ENCODE peak calls at places on chromosomes 1 and 21, in six cellular contexts. One of them, this sample, is unnamed.

GRCh38 chr1:2081326-2081885 is 31.2 kb downstream of the PRKCZ start:
- DNase-seq in stimulated activated CD8-positive, alpha-beta memory T cell treated with anti-CD3 and anti-CD28 coated beads, Interleukin-15, amount 100 ng/mL, for 48 hours: no peak
- DNase-seq in foreskin melanocyte: no peak
- DNase-seq in mucosa of descending colon: no peak
- DNase-seq in stimulated activated CD4-positive, alpha-beta T cell treated with anti-CD3 and anti-CD28 coated beads, Interleukin-15, amount 100 ng/mL, for 1 hour: no peak
- DNase-seq in activated naive CD4-positive, alpha-beta T cell treated with anti-CD3 and anti-CD28 coated beads for 36 hours: no peak
- DNase-seq in this sample: no peak

GRCh38 chr1:33188572-33189275 is 6.9 kb upstream of the TRIM62 start:
- DNase-seq in activated naive CD4-positive, alpha-beta T cell treated with anti-CD3 and anti-CD28 coated beads for 36 hours: no peak
- DNase-seq in foreskin melanocyte: peak
- DNase-seq in stimulated activated CD8-positive, alpha-beta memory T cell treated with anti-CD3 and anti-CD28 coated beads, Interleukin-15, amount 100 ng/mL, for 48 hours: no peak
- DNase-seq in stimulated activated CD4-positive, alpha-beta T cell treated with anti-CD3 and anti-CD28 coated beads, Interleukin-15, amount 100 ng/mL, for 1 hour: no peak
- DNase-seq in mucosa of descending colon: no peak
- DNase-seq in this sample: no peak

GRCh38 chr1:38657441-38657840 is 202.1 kb downstream of the RRAGC start:
- DNase-seq in foreskin melanocyte: no peak
- DNase-seq in stimulated activated CD4-positive, alpha-beta T cell treated with anti-CD3 and anti-CD28 coated beads, Interleukin-15, amount 100 ng/mL, for 1 hour: no peak
- DNase-seq in stimulated activated CD8-positive, alpha-beta memory T cell treated with anti-CD3 and anti-CD28 coated beads, Interleukin-15, amount 100 ng/mL, for 48 hours: no peak
- DNase-seq in activated naive CD4-positive, alpha-beta T cell treated with anti-CD3 and anti-CD28 coated beads for 36 hours: no peak
- DNase-seq in mucosa of descending colon: no peak
- DNase-seq in this sample: no peak

GRCh38 chr1:71086331-71086730 is 5.5 kb upstream of the ZRANB2 start:
- DNase-seq in mucosa of descending colon: no peak
- DNase-seq in stimulated activated CD8-positive, alpha-beta memory T cell treated with anti-CD3 and anti-CD28 coated beads, Interleukin-15, amount 100 ng/mL, for 48 hours: no peak
- DNase-seq in foreskin melanocyte: no peak
- DNase-seq in activated naive CD4-positive, alpha-beta T cell treated with anti-CD3 and anti-CD28 coated beads for 36 hours: no peak
- DNase-seq in stimulated activated CD4-positive, alpha-beta T cell treated with anti-CD3 and anti-CD28 coated beads, Interleukin-15, amount 100 ng/mL, for 1 hour: no peak
- DNase-seq in this sample: no peak

GRCh38 chr21:27070881-27071670 is 104.2 kb upstream of the ADAMTS5 start:
- DNase-seq in stimulated activated CD8-positive, alpha-beta memory T cell treated with anti-CD3 and anti-CD28 coated beads, Interleukin-15, amount 100 ng/mL, for 48 hours: no peak
- DNase-seq in mucosa of descending colon: no peak
- DNase-seq in activated naive CD4-positive, alpha-beta T cell treated with anti-CD3 and anti-CD28 coated beads for 36 hours: no peak
- DNase-seq in foreskin melanocyte: no peak
- DNase-seq in stimulated activated CD4-positive, alpha-beta T cell treated with anti-CD3 and anti-CD28 coated beads, Interleukin-15, amount 100 ng/mL, for 1 hour: no peak
- DNase-seq in this sample: no peak

GRCh38 chr1:227035316-227035715 is 95.2 kb downstream of the COQ8A start:
- DNase-seq in foreskin melanocyte: no peak
- DNase-seq in stimulated activated CD8-positive, alpha-beta memory T cell treated with anti-CD3 and anti-CD28 coated beads, Interleukin-15, amount 100 ng/mL, for 48 hours: no peak
- DNase-seq in stimulated activated CD4-positive, alpha-beta T cell treated with anti-CD3 and anti-CD28 coated beads, Interleukin-15, amount 100 ng/mL, for 1 hour: no peak
- DNase-seq in activated naive CD4-positive, alpha-beta T cell treated with anti-CD3 and anti-CD28 coated beads for 36 hours: no peak
- DNase-seq in mucosa of descending colon: no peak
- DNase-seq in this sample: no peak

GRCh38 chr1:67724928-67725560 is 40.0 kb downstream of the GADD45A start:
- DNase-seq in stimulated activated CD4-positive, alpha-beta T cell treated with anti-CD3 and anti-CD28 coated beads, Interleukin-15, amount 100 ng/mL, for 1 hour: no peak
- DNase-seq in activated naive CD4-positive, alpha-beta T cell treated with anti-CD3 and anti-CD28 coated beads for 36 hours: no peak
- DNase-seq in stimulated activated CD8-positive, alpha-beta memory T cell treated with anti-CD3 and anti-CD28 coated beads, Interleukin-15, amount 100 ng/mL, for 48 hours: no peak
- DNase-seq in mucosa of descending colon: no peak
- DNase-seq in foreskin melanocyte: peak
- DNase-seq in this sample: peak

GRCh38 chr1:114558548-114558947 is 22.9 kb downstream of the BCAS2 start:
- DNase-seq in stimulated activated CD8-positive, alpha-beta memory T cell treated with anti-CD3 and anti-CD28 coated beads, Interleukin-15, amount 100 ng/mL, for 48 hours: no peak
- DNase-seq in activated naive CD4-positive, alpha-beta T cell treated with anti-CD3 and anti-CD28 coated beads for 36 hours: no peak
- DNase-seq in stimulated activated CD4-positive, alpha-beta T cell treated with anti-CD3 and anti-CD28 coated beads, Interleukin-15, amount 100 ng/mL, for 1 hour: no peak
- DNase-seq in mucosa of descending colon: no peak
- DNase-seq in foreskin melanocyte: no peak
- DNase-seq in this sample: no peak

GRCh38 chr1:94999456-95000131 is 72.7 kb upstream of the CNN3 start:
- DNase-seq in stimulated activated CD8-positive, alpha-beta memory T cell treated with anti-CD3 and anti-CD28 coated beads, Interleukin-15, amount 100 ng/mL, for 48 hours: no peak
- DNase-seq in activated naive CD4-positive, alpha-beta T cell treated with anti-CD3 and anti-CD28 coated beads for 36 hours: no peak
- DNase-seq in foreskin melanocyte: no peak
- DNase-seq in stimulated activated CD4-positive, alpha-beta T cell treated with anti-CD3 and anti-CD28 coated beads, Interleukin-15, amount 100 ng/mL, for 1 hour: no peak
- DNase-seq in mucosa of descending colon: no peak
- DNase-seq in this sample: no peak

GRCh38 chr1:40267767-40268187 is 9.7 kb downstream of the ZMPSTE24 start:
- DNase-seq in mucosa of descending colon: no peak
- DNase-seq in stimulated activated CD8-positive, alpha-beta memory T cell treated with anti-CD3 and anti-CD28 coated beads, Interleukin-15, amount 100 ng/mL, for 48 hours: no peak
- DNase-seq in stimulated activated CD4-positive, alpha-beta T cell treated with anti-CD3 and anti-CD28 coated beads, Interleukin-15, amount 100 ng/mL, for 1 hour: no peak
- DNase-seq in foreskin melanocyte: no peak
- DNase-seq in activated naive CD4-positive, alpha-beta T cell treated with anti-CD3 and anti-CD28 coated beads for 36 hours: no peak
- DNase-seq in this sample: no peak

GRCh38 chr1:219120625-219121544 is 52.8 kb upstream of the LYPLAL1 start:
- DNase-seq in mucosa of descending colon: no peak
- DNase-seq in stimulated activated CD4-positive, alpha-beta T cell treated with anti-CD3 and anti-CD28 coated beads, Interleukin-15, amount 100 ng/mL, for 1 hour: no peak
- DNase-seq in activated naive CD4-positive, alpha-beta T cell treated with anti-CD3 and anti-CD28 coated beads for 36 hours: no peak
- DNase-seq in foreskin melanocyte: no peak
- DNase-seq in stimulated activated CD8-positive, alpha-beta memory T cell treated with anti-CD3 and anti-CD28 coated beads, Interleukin-15, amount 100 ng/mL, for 48 hours: no peak
- DNase-seq in this sample: no peak

GRCh38 chr1:211601159-211601558 is 22.2 kb upstream of the SLC30A1 start:
- DNase-seq in activated naive CD4-positive, alpha-beta T cell treated with anti-CD3 and anti-CD28 coated beads for 36 hours: no peak
- DNase-seq in foreskin melanocyte: no peak
- DNase-seq in mucosa of descending colon: no peak
- DNase-seq in stimulated activated CD8-positive, alpha-beta memory T cell treated with anti-CD3 and anti-CD28 coated beads, Interleukin-15, amount 100 ng/mL, for 48 hours: no peak
- DNase-seq in stimulated activated CD4-positive, alpha-beta T cell treated with anti-CD3 and anti-CD28 coated beads, Interleukin-15, amount 100 ng/mL, for 1 hour: no peak
- DNase-seq in this sample: no peak

GRCh38 chr1:206685749-206686485 is 1.2 kb downstream of the MAPKAPK2 start:
- DNase-seq in activated naive CD4-positive, alpha-beta T cell treated with anti-CD3 and anti-CD28 coated beads for 36 hours: peak
- DNase-seq in mucosa of descending colon: peak
- DNase-seq in stimulated activated CD4-positive, alpha-beta T cell treated with anti-CD3 and anti-CD28 coated beads, Interleukin-15, amount 100 ng/mL, for 1 hour: no peak
- DNase-seq in foreskin melanocyte: peak
- DNase-seq in stimulated activated CD8-positive, alpha-beta memory T cell treated with anti-CD3 and anti-CD28 coated beads, Interleukin-15, amount 100 ng/mL, for 48 hours: peak
- DNase-seq in this sample: peak

GRCh38 chr1:31799895-31800676 is 15.7 kb downstream of the SPOCD1 start:
- DNase-seq in stimulated activated CD4-positive, alpha-beta T cell treated with anti-CD3 and anti-CD28 coated beads, Interleukin-15, amount 100 ng/mL, for 1 hour: no peak
- DNase-seq in mucosa of descending colon: no peak
- DNase-seq in foreskin melanocyte: no peak
- DNase-seq in activated naive CD4-positive, alpha-beta T cell treated with anti-CD3 and anti-CD28 coated beads for 36 hours: no peak
- DNase-seq in stimulated activated CD8-positive, alpha-beta memory T cell treated with anti-CD3 and anti-CD28 coated beads, Interleukin-15, amount 100 ng/mL, for 48 hours: no peak
- DNase-seq in this sample: no peak

GRCh38 chr1:40014812-40015594 is 25.5 kb upstream of the CAP1 start:
- DNase-seq in foreskin melanocyte: no peak
- DNase-seq in stimulated activated CD8-positive, alpha-beta memory T cell treated with anti-CD3 and anti-CD28 coated beads, Interleukin-15, amount 100 ng/mL, for 48 hours: no peak
- DNase-seq in mucosa of descending colon: no peak
- DNase-seq in stimulated activated CD4-positive, alpha-beta T cell treated with anti-CD3 and anti-CD28 coated beads, Interleukin-15, amount 100 ng/mL, for 1 hour: no peak
- DNase-seq in activated naive CD4-positive, alpha-beta T cell treated with anti-CD3 and anti-CD28 coated beads for 36 hours: peak
- DNase-seq in this sample: no peak

GRCh38 chr21:15514073-15514946 is 215.5 kb upstream of the USP25 start:
- DNase-seq in activated naive CD4-positive, alpha-beta T cell treated with anti-CD3 and anti-CD28 coated beads for 36 hours: peak
- DNase-seq in stimulated activated CD8-positive, alpha-beta memory T cell treated with anti-CD3 and anti-CD28 coated beads, Interleukin-15, amount 100 ng/mL, for 48 hours: peak
- DNase-seq in mucosa of descending colon: peak
- DNase-seq in foreskin melanocyte: no peak
- DNase-seq in stimulated activated CD4-positive, alpha-beta T cell treated with anti-CD3 and anti-CD28 coated beads, Interleukin-15, amount 100 ng/mL, for 1 hour: peak
- DNase-seq in this sample: no peak

GRCh38 chr1:15939181-15940109 is 36.5 kb downstream of the ZBTB17 start:
- DNase-seq in stimulated activated CD4-positive, alpha-beta T cell treated with anti-CD3 and anti-CD28 coated beads, Interleukin-15, amount 100 ng/mL, for 1 hour: no peak
- DNase-seq in foreskin melanocyte: no peak
- DNase-seq in stimulated activated CD8-positive, alpha-beta memory T cell treated with anti-CD3 and anti-CD28 coated beads, Interleukin-15, amount 100 ng/mL, for 48 hours: no peak
- DNase-seq in mucosa of descending colon: peak
- DNase-seq in activated naive CD4-positive, alpha-beta T cell treated with anti-CD3 and anti-CD28 coated beads for 36 hours: peak
- DNase-seq in this sample: peak

GRCh38 chr21:37658994-37659458 is 257.2 kb downstream of the KCNJ6 start:
- DNase-seq in foreskin melanocyte: no peak
- DNase-seq in activated naive CD4-positive, alpha-beta T cell treated with anti-CD3 and anti-CD28 coated beads for 36 hours: no peak
- DNase-seq in stimulated activated CD4-positive, alpha-beta T cell treated with anti-CD3 and anti-CD28 coated beads, Interleukin-15, amount 100 ng/mL, for 1 hour: no peak
- DNase-seq in stimulated activated CD8-positive, alpha-beta memory T cell treated with anti-CD3 and anti-CD28 coated beads, Interleukin-15, amount 100 ng/mL, for 48 hours: no peak
- DNase-seq in mucosa of descending colon: no peak
- DNase-seq in this sample: no peak

GRCh38 chr21:30713786-30714185 is 4.8 kb downstream of the KRTAP21-3 start:
- DNase-seq in foreskin melanocyte: no peak
- DNase-seq in stimulated activated CD4-positive, alpha-beta T cell treated with anti-CD3 and anti-CD28 coated beads, Interleukin-15, amount 100 ng/mL, for 1 hour: no peak
- DNase-seq in mucosa of descending colon: no peak
- DNase-seq in stimulated activated CD8-positive, alpha-beta memory T cell treated with anti-CD3 and anti-CD28 coated beads, Interleukin-15, amount 100 ng/mL, for 48 hours: no peak
- DNase-seq in activated naive CD4-positive, alpha-beta T cell treated with anti-CD3 and anti-CD28 coated beads for 36 hours: no peak
- DNase-seq in this sample: no peak

GRCh38 chr1:119160851-119161250 is 20.4 kb upstream of the WARS2 start:
- DNase-seq in foreskin melanocyte: no peak
- DNase-seq in stimulated activated CD4-positive, alpha-beta T cell treated with anti-CD3 and anti-CD28 coated beads, Interleukin-15, amount 100 ng/mL, for 1 hour: no peak
- DNase-seq in stimulated activated CD8-positive, alpha-beta memory T cell treated with anti-CD3 and anti-CD28 coated beads, Interleukin-15, amount 100 ng/mL, for 48 hours: no peak
- DNase-seq in mucosa of descending colon: no peak
- DNase-seq in activated naive CD4-positive, alpha-beta T cell treated with anti-CD3 and anti-CD28 coated beads for 36 hours: no peak
- DNase-seq in this sample: no peak

GRCh38 chr1:19436716-19437476 is 48.4 kb downstream of the CAPZB start:
- DNase-seq in stimulated activated CD8-positive, alpha-beta memory T cell treated with anti-CD3 and anti-CD28 coated beads, Interleukin-15, amount 100 ng/mL, for 48 hours: no peak
- DNase-seq in stimulated activated CD4-positive, alpha-beta T cell treated with anti-CD3 and anti-CD28 coated beads, Interleukin-15, amount 100 ng/mL, for 1 hour: no peak
- DNase-seq in activated naive CD4-positive, alpha-beta T cell treated with anti-CD3 and anti-CD28 coated beads for 36 hours: no peak
- DNase-seq in foreskin melanocyte: no peak
- DNase-seq in mucosa of descending colon: peak
- DNase-seq in this sample: peak

GRCh38 chr1:93463960-93464359 is 16.0 kb downstream of the FNBP1L start:
- DNase-seq in activated naive CD4-positive, alpha-beta T cell treated with anti-CD3 and anti-CD28 coated beads for 36 hours: no peak
- DNase-seq in foreskin melanocyte: no peak
- DNase-seq in mucosa of descending colon: no peak
- DNase-seq in stimulated activated CD8-positive, alpha-beta memory T cell treated with anti-CD3 and anti-CD28 coated beads, Interleukin-15, amount 100 ng/mL, for 48 hours: no peak
- DNase-seq in stimulated activated CD4-positive, alpha-beta T cell treated with anti-CD3 and anti-CD28 coated beads, Interleukin-15, amount 100 ng/mL, for 1 hour: no peak
- DNase-seq in this sample: no peak

GRCh38 chr1:55180075-55180670 is 35.0 kb downstream of the USP24 start:
- DNase-seq in mucosa of descending colon: no peak
- DNase-seq in stimulated activated CD4-positive, alpha-beta T cell treated with anti-CD3 and anti-CD28 coated beads, Interleukin-15, amount 100 ng/mL, for 1 hour: no peak
- DNase-seq in foreskin melanocyte: no peak
- DNase-seq in stimulated activated CD8-positive, alpha-beta memory T cell treated with anti-CD3 and anti-CD28 coated beads, Interleukin-15, amount 100 ng/mL, for 48 hours: no peak
- DNase-seq in activated naive CD4-positive, alpha-beta T cell treated with anti-CD3 and anti-CD28 coated beads for 36 hours: no peak
- DNase-seq in this sample: no peak

GRCh38 chr1:65467536-65467935 is 47.1 kb downstream of the LEPR start:
- DNase-seq in stimulated activated CD8-positive, alpha-beta memory T cell treated with anti-CD3 and anti-CD28 coated beads, Interleukin-15, amount 100 ng/mL, for 48 hours: no peak
- DNase-seq in activated naive CD4-positive, alpha-beta T cell treated with anti-CD3 and anti-CD28 coated beads for 36 hours: no peak
- DNase-seq in mucosa of descending colon: peak
- DNase-seq in stimulated activated CD4-positive, alpha-beta T cell treated with anti-CD3 and anti-CD28 coated beads, Interleukin-15, amount 100 ng/mL, for 1 hour: no peak
- DNase-seq in foreskin melanocyte: no peak
- DNase-seq in this sample: no peak

GRCh38 chr1:117048431-117049133 is 11.5 kb upstream of the TTF2 start:
- DNase-seq in foreskin melanocyte: no peak
- DNase-seq in activated naive CD4-positive, alpha-beta T cell treated with anti-CD3 and anti-CD28 coated beads for 36 hours: no peak
- DNase-seq in mucosa of descending colon: no peak
- DNase-seq in stimulated activated CD8-positive, alpha-beta memory T cell treated with anti-CD3 and anti-CD28 coated beads, Interleukin-15, amount 100 ng/mL, for 48 hours: no peak
- DNase-seq in stimulated activated CD4-positive, alpha-beta T cell treated with anti-CD3 and anti-CD28 coated beads, Interleukin-15, amount 100 ng/mL, for 1 hour: no peak
- DNase-seq in this sample: no peak

GRCh38 chr21:33760641-33761103 is 118.4 kb downstream of the ITSN1 start:
- DNase-seq in mucosa of descending colon: no peak
- DNase-seq in foreskin melanocyte: no peak
- DNase-seq in stimulated activated CD8-positive, alpha-beta memory T cell treated with anti-CD3 and anti-CD28 coated beads, Interleukin-15, amount 100 ng/mL, for 48 hours: no peak
- DNase-seq in activated naive CD4-positive, alpha-beta T cell treated with anti-CD3 and anti-CD28 coated beads for 36 hours: no peak
- DNase-seq in stimulated activated CD4-positive, alpha-beta T cell treated with anti-CD3 and anti-CD28 coated beads, Interleukin-15, amount 100 ng/mL, for 1 hour: no peak
- DNase-seq in this sample: no peak

GRCh38 chr1:119679223-119679622 is 31.2 kb upstream of the ZNF697 start:
- DNase-seq in stimulated activated CD4-positive, alpha-beta T cell treated with anti-CD3 and anti-CD28 coated beads, Interleukin-15, amount 100 ng/mL, for 1 hour: no peak
- DNase-seq in foreskin melanocyte: no peak
- DNase-seq in mucosa of descending colon: no peak
- DNase-seq in activated naive CD4-positive, alpha-beta T cell treated with anti-CD3 and anti-CD28 coated beads for 36 hours: no peak
- DNase-seq in stimulated activated CD8-positive, alpha-beta memory T cell treated with anti-CD3 and anti-CD28 coated beads, Interleukin-15, amount 100 ng/mL, for 48 hours: no peak
- DNase-seq in this sample: no peak

GRCh38 chr1:178774263-178774662 is 49.2 kb downstream of the RALGPS2 start:
- DNase-seq in mucosa of descending colon: no peak
- DNase-seq in stimulated activated CD4-positive, alpha-beta T cell treated with anti-CD3 and anti-CD28 coated beads, Interleukin-15, amount 100 ng/mL, for 1 hour: no peak
- DNase-seq in foreskin melanocyte: no peak
- DNase-seq in stimulated activated CD8-positive, alpha-beta memory T cell treated with anti-CD3 and anti-CD28 coated beads, Interleukin-15, amount 100 ng/mL, for 48 hours: no peak
- DNase-seq in activated naive CD4-positive, alpha-beta T cell treated with anti-CD3 and anti-CD28 coated beads for 36 hours: no peak
- DNase-seq in this sample: no peak

GRCh38 chr21:35764586-35764985 is 295.7 kb downstream of the SETD4 start:
- DNase-seq in stimulated activated CD4-positive, alpha-beta T cell treated with anti-CD3 and anti-CD28 coated beads, Interleukin-15, amount 100 ng/mL, for 1 hour: no peak
- DNase-seq in activated naive CD4-positive, alpha-beta T cell treated with anti-CD3 and anti-CD28 coated beads for 36 hours: no peak
- DNase-seq in stimulated activated CD8-positive, alpha-beta memory T cell treated with anti-CD3 and anti-CD28 coated beads, Interleukin-15, amount 100 ng/mL, for 48 hours: no peak
- DNase-seq in mucosa of descending colon: no peak
- DNase-seq in foreskin melanocyte: no peak
- DNase-seq in this sample: no peak

GRCh38 chr1:91440845-91441244 is 36.2 kb upstream of the HFM1 start:
- DNase-seq in stimulated activated CD4-positive, alpha-beta T cell treated with anti-CD3 and anti-CD28 coated beads, Interleukin-15, amount 100 ng/mL, for 1 hour: no peak
- DNase-seq in mucosa of descending colon: no peak
- DNase-seq in foreskin melanocyte: peak
- DNase-seq in activated naive CD4-positive, alpha-beta T cell treated with anti-CD3 and anti-CD28 coated beads for 36 hours: no peak
- DNase-seq in stimulated activated CD8-positive, alpha-beta memory T cell treated with anti-CD3 and anti-CD28 coated beads, Interleukin-15, amount 100 ng/mL, for 48 hours: no peak
- DNase-seq in this sample: no peak

GRCh38 chr1:157193702-157194391 is 55.7 kb upstream of the ETV3 start:
- DNase-seq in stimulated activated CD8-positive, alpha-beta memory T cell treated with anti-CD3 and anti-CD28 coated beads, Interleukin-15, amount 100 ng/mL, for 48 hours: peak
- DNase-seq in activated naive CD4-positive, alpha-beta T cell treated with anti-CD3 and anti-CD28 coated beads for 36 hours: peak
- DNase-seq in mucosa of descending colon: peak
- DNase-seq in foreskin melanocyte: peak
- DNase-seq in stimulated activated CD4-positive, alpha-beta T cell treated with anti-CD3 and anti-CD28 coated beads, Interleukin-15, amount 100 ng/mL, for 1 hour: peak
- DNase-seq in this sample: no peak

GRCh38 chr1:154241703-154242352 is 21.1 kb downstream of the UBAP2L start:
- DNase-seq in mucosa of descending colon: no peak
- DNase-seq in foreskin melanocyte: no peak
- DNase-seq in activated naive CD4-positive, alpha-beta T cell treated with anti-CD3 and anti-CD28 coated beads for 36 hours: no peak
- DNase-seq in stimulated activated CD4-positive, alpha-beta T cell treated with anti-CD3 and anti-CD28 coated beads, Interleukin-15, amount 100 ng/mL, for 1 hour: no peak
- DNase-seq in stimulated activated CD8-positive, alpha-beta memory T cell treated with anti-CD3 and anti-CD28 coated beads, Interleukin-15, amount 100 ng/mL, for 48 hours: no peak
- DNase-seq in this sample: no peak

GRCh38 chr1:41574842-41575241 is 90.4 kb upstream of the EDN2 start:
- DNase-seq in foreskin melanocyte: no peak
- DNase-seq in mucosa of descending colon: no peak
- DNase-seq in stimulated activated CD8-positive, alpha-beta memory T cell treated with anti-CD3 and anti-CD28 coated beads, Interleukin-15, amount 100 ng/mL, for 48 hours: no peak
- DNase-seq in stimulated activated CD4-positive, alpha-beta T cell treated with anti-CD3 and anti-CD28 coated beads, Interleukin-15, amount 100 ng/mL, for 1 hour: no peak
- DNase-seq in activated naive CD4-positive, alpha-beta T cell treated with anti-CD3 and anti-CD28 coated beads for 36 hours: no peak
- DNase-seq in this sample: no peak

GRCh38 chr1:209080170-209080781 is 503.2 kb upstream of the CAMK1G start:
- DNase-seq in stimulated activated CD4-positive, alpha-beta T cell treated with anti-CD3 and anti-CD28 coated beads, Interleukin-15, amount 100 ng/mL, for 1 hour: no peak
- DNase-seq in mucosa of descending colon: no peak
- DNase-seq in activated naive CD4-positive, alpha-beta T cell treated with anti-CD3 and anti-CD28 coated beads for 36 hours: no peak
- DNase-seq in foreskin melanocyte: peak
- DNase-seq in stimulated activated CD8-positive, alpha-beta memory T cell treated with anti-CD3 and anti-CD28 coated beads, Interleukin-15, amount 100 ng/mL, for 48 hours: no peak
- DNase-seq in this sample: no peak

GRCh38 chr1:65979145-65979544 is 186.4 kb downstream of the PDE4B start:
- DNase-seq in stimulated activated CD8-positive, alpha-beta memory T cell treated with anti-CD3 and anti-CD28 coated beads, Interleukin-15, amount 100 ng/mL, for 48 hours: no peak
- DNase-seq in activated naive CD4-positive, alpha-beta T cell treated with anti-CD3 and anti-CD28 coated beads for 36 hours: no peak
- DNase-seq in foreskin melanocyte: peak
- DNase-seq in stimulated activated CD4-positive, alpha-beta T cell treated with anti-CD3 and anti-CD28 coated beads, Interleukin-15, amount 100 ng/mL, for 1 hour: no peak
- DNase-seq in mucosa of descending colon: no peak
- DNase-seq in this sample: no peak

GRCh38 chr1:17012775-17013501 is 1.2 kb upstream of the ATP13A2 start:
- DNase-seq in mucosa of descending colon: no peak
- DNase-seq in stimulated activated CD8-positive, alpha-beta memory T cell treated with anti-CD3 and anti-CD28 coated beads, Interleukin-15, amount 100 ng/mL, for 48 hours: no peak
- DNase-seq in foreskin melanocyte: no peak
- DNase-seq in stimulated activated CD4-positive, alpha-beta T cell treated with anti-CD3 and anti-CD28 coated beads, Interleukin-15, amount 100 ng/mL, for 1 hour: no peak
- DNase-seq in activated naive CD4-positive, alpha-beta T cell treated with anti-CD3 and anti-CD28 coated beads for 36 hours: no peak
- DNase-seq in this sample: no peak

GRCh38 chr21:15431053-15431452 is 298.7 kb upstream of the USP25 start:
- DNase-seq in mucosa of descending colon: no peak
- DNase-seq in activated naive CD4-positive, alpha-beta T cell treated with anti-CD3 and anti-CD28 coated beads for 36 hours: no peak
- DNase-seq in stimulated activated CD8-positive, alpha-beta memory T cell treated with anti-CD3 and anti-CD28 coated beads, Interleukin-15, amount 100 ng/mL, for 48 hours: no peak
- DNase-seq in stimulated activated CD4-positive, alpha-beta T cell treated with anti-CD3 and anti-CD28 coated beads, Interleukin-15, amount 100 ng/mL, for 1 hour: no peak
- DNase-seq in foreskin melanocyte: no peak
- DNase-seq in this sample: no peak

GRCh38 chr1:17046043-17046657 is 7.7 kb downstream of the SDHB start:
- DNase-seq in stimulated activated CD4-positive, alpha-beta T cell treated with anti-CD3 and anti-CD28 coated beads, Interleukin-15, amount 100 ng/mL, for 1 hour: no peak
- DNase-seq in stimulated activated CD8-positive, alpha-beta memory T cell treated with anti-CD3 and anti-CD28 coated beads, Interleukin-15, amount 100 ng/mL, for 48 hours: no peak
- DNase-seq in mucosa of descending colon: no peak
- DNase-seq in activated naive CD4-positive, alpha-beta T cell treated with anti-CD3 and anti-CD28 coated beads for 36 hours: no peak
- DNase-seq in foreskin melanocyte: peak
- DNase-seq in this sample: no peak